ENCODE peak calls at places on chromosomes 2 and 18, in six cellular contexts. E, Q, T, X, F and P are unnamed samples.

GRCh38 chr2:20434588-20435294 is 12.1 kb upstream of the RHOB start:
- DNase-seq in E (no peak), Q (no peak), T (no peak), X (no peak), F (no peak), P (no peak)

GRCh38 chr18:41009926-41010325 is 945.1 kb upstream of the PIK3C3 start:
- DNase-seq in E (no peak), Q (peak), T (no peak), X (no peak), F (no peak), P (no peak)

GRCh38 chr2:134203175-134203574 is 50.7 kb upstream of the MGAT5 start:
- DNase-seq in E (no peak), Q (no peak), T (no peak), X (no peak), F (no peak), P (no peak)

GRCh38 chr2:9655441-9656269 is 24.9 kb upstream of the YWHAQ start:
- DNase-seq in E (no peak), Q (peak), T (no peak), X (no peak), F (no peak), P (no peak)

GRCh38 chr2:133886735-133887675 is 318.7 kb upstream of the NCKAP5 start:
- DNase-seq in E (peak), Q (peak), T (peak), X (peak), F (peak), P (peak)

GRCh38 chr2:239287461-239287860 is 113.4 kb downstream of the HDAC4 start:
- DNase-seq in E (no peak), Q (no peak), T (no peak), X (no peak), F (no peak), P (no peak)

GRCh38 chr2:231563378-231563961 is 29.2 kb upstream of the TEX44 start:
- DNase-seq in E (peak), Q (no peak), T (peak), X (peak), F (peak), P (peak)

GRCh38 chr18:43279015-43279758 is 1.9 kb upstream of the SYT4 start:
- DNase-seq in E (no peak), Q (no peak), T (peak), X (peak), F (no peak), P (peak)

GRCh38 chr18:24726727-24727539 is 266.5 kb downstream of the HRH4 start:
- DNase-seq in E (peak), Q (no peak), T (peak), X (peak), F (peak), P (peak)

GRCh38 chr2:20675701-20676352 is 8.9 kb downstream of the GDF7 start:
- DNase-seq in E (no peak), Q (peak), T (no peak), X (peak), F (peak), P (no peak)

GRCh38 chr2:40879305-40879704 is 427.4 kb upstream of the SLC8A1 start:
- DNase-seq in E (no peak), Q (no peak), T (no peak), X (no peak), F (no peak), P (no peak)

GRCh38 chr2:199590323-199590915 is 132.7 kb upstream of the SATB2 start:
- DNase-seq in E (no peak), Q (no peak), T (no peak), X (no peak), F (no peak), P (no peak)

GRCh38 chr2:26429779-26430654 is 28.3 kb downstream of the DRC1 start:
- DNase-seq in E (no peak), Q (no peak), T (no peak), X (no peak), F (no peak), P (no peak)

GRCh38 chr2:218284106-218284811 is 8.0 kb downstream of the TMBIM1 start:
- DNase-seq in E (peak), Q (no peak), T (no peak), X (no peak), F (no peak), P (no peak)

GRCh38 chr18:50853863-50854271 is 25.1 kb upstream of the ME2 start:
- DNase-seq in E (no peak), Q (no peak), T (no peak), X (peak), F (no peak), P (peak)

GRCh38 chr2:157480182-157480961 is 36.5 kb upstream of the CYTIP start:
- DNase-seq in E (no peak), Q (no peak), T (no peak), X (no peak), F (no peak), P (no peak)

GRCh38 chr18:46260879-46261143 is 156.6 kb downstream of the HAUS1 start:
- DNase-seq in E (no peak), Q (no peak), T (no peak), X (no peak), F (no peak), P (no peak)

GRCh38 chr2:21740529-21740928 is 616.8 kb downstream of the TDRD15 start:
- DNase-seq in E (no peak), Q (no peak), T (no peak), X (no peak), F (no peak), P (no peak)

GRCh38 chr18:33802955-33803354 is 224.9 kb downstream of the ASXL3 start:
- DNase-seq in E (no peak), Q (no peak), T (no peak), X (no peak), F (no peak), P (no peak)

GRCh38 chr2:119691651-119692245 is 12.7 kb downstream of the TMEM177 start:
- DNase-seq in E (no peak), Q (no peak), T (no peak), X (peak), F (no peak), P (no peak)

GRCh38 chr2:111662039-111662740 is 221.8 kb downstream of the ANAPC1 start:
- DNase-seq in E (no peak), Q (no peak), T (no peak), X (no peak), F (peak), P (no peak)

GRCh38 chr2:217798743-217799552 is 203.8 kb downstream of the TNS1 start:
- DNase-seq in E (no peak), Q (no peak), T (no peak), X (no peak), F (peak), P (peak)

GRCh38 chr2:29201979-29202378 is 86.8 kb downstream of the CLIP4 start:
- DNase-seq in E (no peak), Q (no peak), T (peak), X (no peak), F (no peak), P (no peak)

GRCh38 chr2:29207352-29207751 is 92.1 kb downstream of the CLIP4 start:
- DNase-seq in E (no peak), Q (no peak), T (no peak), X (no peak), F (no peak), P (no peak)

GRCh38 chr2:29202819-29203495 is 87.7 kb downstream of the CLIP4 start:
- DNase-seq in E (no peak), Q (no peak), T (peak), X (no peak), F (no peak), P (no peak)

GRCh38 chr2:29209551-29209950 is 94.3 kb downstream of the CLIP4 start:
- DNase-seq in E (no peak), Q (no peak), T (no peak), X (no peak), F (peak), P (no peak)

GRCh38 chr2:29206941-29207340 is 91.7 kb downstream of the CLIP4 start:
- DNase-seq in E (no peak), Q (no peak), T (no peak), X (peak), F (no peak), P (no peak)
- TF ChIP-seq CTCF in E (no peak), Q (no peak), T (no peak), X (peak), F (peak), P (no peak)

DNA sequence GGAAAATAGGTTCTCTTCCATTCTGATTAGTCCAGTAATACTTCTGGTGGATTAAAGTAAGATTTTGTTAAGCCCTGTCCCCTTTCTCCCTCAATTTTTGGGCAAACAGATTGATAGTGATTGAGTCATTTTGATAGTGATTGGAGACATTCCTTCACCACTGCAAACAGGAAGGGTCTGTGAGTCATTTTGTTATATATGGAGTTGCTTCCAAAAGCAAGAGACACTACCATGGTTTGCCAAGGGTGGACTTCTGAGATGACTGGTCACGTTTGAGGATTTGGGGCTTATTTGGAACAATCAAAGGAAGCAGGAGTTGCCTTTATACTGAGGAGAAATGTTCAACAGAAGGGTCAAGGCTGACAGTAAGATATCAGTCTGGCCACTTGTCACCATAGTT is 249.9 kb downstream of the PARD3B start:
- DNase-seq in E (no peak), Q (no peak), T (no peak), X (no peak), F (no peak), P (no peak)
- TF ChIP-seq POLR2AphosphoS5 in E (no peak), Q (no peak), T (no peak), X (no peak), F (no peak), P (no peak)

GRCh38 chr2:215698566-215698965 is 262.7 kb upstream of the FN1 start:
- DNase-seq in E (no peak), Q (no peak), T (no peak), X (no peak), F (no peak), P (no peak)
- TF ChIP-seq GABPA in E (no peak), Q (no peak), T (no peak), X (no peak), F (no peak), P (no peak)

GRCh38 chr2:66014450-66014849 is 420.5 kb upstream of the MEIS1 start:
- DNase-seq in E (no peak), Q (no peak), T (no peak), X (no peak), F (no peak), P (no peak)

GRCh38 chr2:66017763-66018162 is 417.2 kb upstream of the MEIS1 start:
- DNase-seq in E (no peak), Q (no peak), T (no peak), X (no peak), F (no peak), P (no peak)

GRCh38 chr2:66013456-66013855 is 421.5 kb upstream of the MEIS1 start:
- DNase-seq in E (peak), Q (no peak), T (no peak), X (peak), F (no peak), P (no peak)
- TF ChIP-seq CTCF in E (peak), Q (peak), T (peak), X (peak), F (no peak), P (no peak)

GRCh38 chr2:54021702-54022101 is 50.9 kb upstream of the PSME4 start:
- DNase-seq in E (no peak), Q (no peak), T (no peak), X (no peak), F (no peak), P (no peak)

GRCh38 chr2:54020793-54021414 is 50.1 kb upstream of the PSME4 start:
- DNase-seq in E (no peak), Q (no peak), T (no peak), X (no peak), F (no peak), P (no peak)

GRCh38 chr2:54013996-54014395 is 43.2 kb upstream of the PSME4 start:
- DNase-seq in E (no peak), Q (no peak), T (no peak), X (no peak), F (no peak), P (no peak)

GRCh38 chr2:54012538-54013141 is 41.8 kb upstream of the PSME4 start:
- DNase-seq in E (no peak), Q (no peak), T (no peak), X (no peak), F (no peak), P (no peak)

GRCh38 chr2:54015809-54016703 is 45.3 kb upstream of the PSME4 start:
- DNase-seq in E (no peak), Q (no peak), T (no peak), X (peak), F (no peak), P (no peak)
- TF ChIP-seq POLR2AphosphoS5 in E (no peak), Q (no peak), T (no peak), X (no peak), F (no peak), P (no peak)

GRCh38 chr2:41963661-41964525 is 83.9 kb upstream of the PKDCC start:
- DNase-seq in E (no peak), Q (no peak), T (peak), X (peak), F (no peak), P (no peak)
- TF ChIP-seq GABPA in E (no peak), Q (no peak), T (no peak), X (no peak), F (no peak), P (no peak)

DNA sequence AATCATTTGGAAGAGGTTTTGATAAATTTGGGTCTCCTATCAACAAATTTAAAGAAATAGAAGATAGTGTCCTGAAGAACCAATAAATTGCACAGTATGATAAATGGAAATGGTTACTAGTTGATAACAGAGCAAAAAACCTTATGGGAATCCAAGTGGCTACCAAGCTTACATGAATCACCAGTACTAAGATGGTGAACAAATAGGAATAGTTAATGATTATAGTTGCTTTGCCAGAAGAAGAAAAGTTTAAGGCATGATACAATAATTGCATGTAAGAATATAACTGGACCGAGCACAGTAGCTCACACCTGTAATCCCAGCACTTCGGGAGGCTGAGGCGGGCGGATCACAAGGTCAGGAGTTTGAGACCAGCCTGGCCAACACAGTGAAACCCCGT is 19.6 kb upstream of the INO80D start:
- DNase-seq in E (no peak), Q (no peak), T (no peak), X (no peak), F (no peak), P (no peak)
- TF ChIP-seq CTCF in E (no peak), Q (no peak), T (no peak), X (no peak), F (no peak), P (no peak)